ENCODE peak calls at places on chromosomes 3 and 15, in nine cellular contexts. One of them, this sample, is unnamed.

GRCh38 chr3:101466465-101467309 is 46.3 kb downstream of the SENP7 start:
- DNase-seq in GM04503: no peak
- DNase-seq in AG04450: no peak
- DNase-seq in AG09319: no peak
- DNase-seq in activated CD4-positive, alpha-beta T cell treated with anti-CD3 and anti-CD28 coated beads for 48 hours: peak
- DNase-seq in CD8-positive, alpha-beta memory T cell: peak
- DNase-seq in GM13977: no peak
- DNase-seq in HFFc6: no peak
- DNase-seq in iPS-NIHi11: no peak
- DNase-seq in this sample: no peak

GRCh38 chr3:186070996-186071395 is 37.9 kb downstream of the ETV5 start:
- DNase-seq in GM04503: no peak
- DNase-seq in AG04450: no peak
- DNase-seq in AG09319: no peak
- DNase-seq in activated CD4-positive, alpha-beta T cell treated with anti-CD3 and anti-CD28 coated beads for 48 hours: no peak
- DNase-seq in CD8-positive, alpha-beta memory T cell: no peak
- DNase-seq in GM13977: no peak
- DNase-seq in HFFc6: no peak
- DNase-seq in iPS-NIHi11: no peak
- DNase-seq in this sample: no peak

GRCh38 chr3:55296035-55296434 is 191.1 kb downstream of the WNT5A start:
- DNase-seq in GM04503: no peak
- DNase-seq in AG04450: no peak
- DNase-seq in AG09319: no peak
- DNase-seq in activated CD4-positive, alpha-beta T cell treated with anti-CD3 and anti-CD28 coated beads for 48 hours: no peak
- DNase-seq in CD8-positive, alpha-beta memory T cell: no peak
- DNase-seq in GM13977: no peak
- DNase-seq in HFFc6: peak
- DNase-seq in iPS-NIHi11: no peak
- DNase-seq in this sample: peak

GRCh38 chr3:117788086-117788485 is 1078.5 kb downstream of the TUSC7 start:
- DNase-seq in GM04503: peak
- DNase-seq in AG04450: peak
- DNase-seq in AG09319: peak
- DNase-seq in activated CD4-positive, alpha-beta T cell treated with anti-CD3 and anti-CD28 coated beads for 48 hours: no peak
- DNase-seq in CD8-positive, alpha-beta memory T cell: no peak
- DNase-seq in GM13977: no peak
- DNase-seq in HFFc6: peak
- DNase-seq in iPS-NIHi11: peak
- DNase-seq in this sample: no peak

GRCh38 chr3:116140100-116140689 is 305.1 kb downstream of the LSAMP start:
- DNase-seq in GM04503: no peak
- DNase-seq in AG04450: no peak
- DNase-seq in AG09319: peak
- DNase-seq in activated CD4-positive, alpha-beta T cell treated with anti-CD3 and anti-CD28 coated beads for 48 hours: no peak
- DNase-seq in CD8-positive, alpha-beta memory T cell: no peak
- DNase-seq in GM13977: no peak
- DNase-seq in HFFc6: peak
- DNase-seq in iPS-NIHi11: no peak
- DNase-seq in this sample: peak

GRCh38 chr3:126537116-126537729 is 13.3 kb downstream of the CHST13 start:
- DNase-seq in GM04503: no peak
- DNase-seq in AG04450: no peak
- DNase-seq in AG09319: no peak
- DNase-seq in activated CD4-positive, alpha-beta T cell treated with anti-CD3 and anti-CD28 coated beads for 48 hours: no peak
- DNase-seq in CD8-positive, alpha-beta memory T cell: no peak
- DNase-seq in GM13977: no peak
- DNase-seq in HFFc6: no peak
- DNase-seq in iPS-NIHi11: no peak
- DNase-seq in this sample: peak

GRCh38 chr3:195859061-195859845 is 47.5 kb upstream of the MUC4 start:
- DNase-seq in GM04503: no peak
- DNase-seq in AG04450: peak
- DNase-seq in AG09319: peak
- DNase-seq in activated CD4-positive, alpha-beta T cell treated with anti-CD3 and anti-CD28 coated beads for 48 hours: peak
- DNase-seq in CD8-positive, alpha-beta memory T cell: peak
- DNase-seq in GM13977: peak
- DNase-seq in HFFc6: peak
- DNase-seq in iPS-NIHi11: peak
- DNase-seq in this sample: peak

GRCh38 chr3:184562146-184562861 is 719 bp downstream of the EPHB3 start:
- DNase-seq in GM04503: no peak
- DNase-seq in AG04450: no peak
- DNase-seq in AG09319: no peak
- DNase-seq in activated CD4-positive, alpha-beta T cell treated with anti-CD3 and anti-CD28 coated beads for 48 hours: no peak
- DNase-seq in CD8-positive, alpha-beta memory T cell: no peak
- DNase-seq in GM13977: no peak
- DNase-seq in HFFc6: no peak
- DNase-seq in iPS-NIHi11: peak
- DNase-seq in this sample: no peak

GRCh38 chr3:111392911-111393351 is 149.1 kb upstream of the CD96 start:
- DNase-seq in GM04503: no peak
- DNase-seq in AG04450: no peak
- DNase-seq in AG09319: no peak
- DNase-seq in activated CD4-positive, alpha-beta T cell treated with anti-CD3 and anti-CD28 coated beads for 48 hours: peak
- DNase-seq in CD8-positive, alpha-beta memory T cell: peak
- DNase-seq in GM13977: no peak
- DNase-seq in HFFc6: no peak
- DNase-seq in iPS-NIHi11: no peak
- DNase-seq in this sample: no peak

GRCh38 chr3:56802793-56803192 is 1.0 kb upstream of the ARHGEF3 start:
- DNase-seq in GM04503: no peak
- DNase-seq in AG04450: no peak
- DNase-seq in AG09319: no peak
- DNase-seq in activated CD4-positive, alpha-beta T cell treated with anti-CD3 and anti-CD28 coated beads for 48 hours: no peak
- DNase-seq in CD8-positive, alpha-beta memory T cell: no peak
- DNase-seq in GM13977: no peak
- DNase-seq in HFFc6: no peak
- DNase-seq in iPS-NIHi11: no peak
- DNase-seq in this sample: no peak

GRCh38 chr15:76752549-76752948 is 152.6 kb downstream of the SCAPER start:
- DNase-seq in GM04503: no peak
- DNase-seq in AG04450: no peak
- DNase-seq in AG09319: no peak
- DNase-seq in activated CD4-positive, alpha-beta T cell treated with anti-CD3 and anti-CD28 coated beads for 48 hours: peak
- DNase-seq in CD8-positive, alpha-beta memory T cell: no peak
- DNase-seq in GM13977: no peak
- DNase-seq in HFFc6: no peak
- DNase-seq in iPS-NIHi11: no peak
- DNase-seq in this sample: no peak

GRCh38 chr3:31962801-31963205 is 18.3 kb downstream of the OSBPL10 start:
- DNase-seq in GM04503: no peak
- DNase-seq in AG04450: no peak
- DNase-seq in AG09319: no peak
- DNase-seq in activated CD4-positive, alpha-beta T cell treated with anti-CD3 and anti-CD28 coated beads for 48 hours: no peak
- DNase-seq in CD8-positive, alpha-beta memory T cell: no peak
- DNase-seq in GM13977: no peak
- DNase-seq in HFFc6: no peak
- DNase-seq in iPS-NIHi11: no peak
- DNase-seq in this sample: no peak